ENCODE peak calls at places on chromosomes 2 and 18, in five cellular contexts. D is GM13977, J is substantia nigra, O is left colon, F is globus pallidus. K is an unnamed sample.
A peak's percentile ranks its signal among the peaks of the same experiment; 100 is the strongest.

GRCh38 chr2:165571477-165571876 is 102.0 kb downstream of the CSRNP3 start:
- DNase-seq in D (no peak), F (no peak), J (no peak), O (no peak), K (no peak)

GRCh38 chr18:66193394-66193793 is 410.5 kb downstream of the CDH19 start:
- DNase-seq in J (no peak), D (no peak), F (no peak), O (no peak), K (no peak)

GRCh38 chr2:26850565-26850964 is 2.6 kb downstream of the DPYSL5 start:
- DNase-seq in D (no peak), F (peak; percentile 54), O (no peak), J (no peak), K (no peak)

GRCh38 chr2:231321556-231322334 is 73.8 kb upstream of the B3GNT7 start:
- DNase-seq in O (peak; percentile 35), D (peak; percentile 38), J (no peak), F (peak; percentile 57), K (peak; percentile 63)

GRCh38 chr18:7626175-7626921 is 59.2 kb downstream of the PTPRM start:
- DNase-seq in O (no peak), D (no peak), J (no peak), F (no peak), K (no peak)

GRCh38 chr2:1632006-1632348 is 112.3 kb downstream of the PXDN start:
- DNase-seq in D (no peak), O (peak; percentile 57), J (no peak), F (no peak), K (no peak)

GRCh38 chr2:109324859-109325258 is 195.9 kb downstream of the SH3RF3 start:
- DNase-seq in O (no peak), J (no peak), D (no peak), F (no peak), K (no peak)

GRCh38 chr2:31125918-31126695 is 12.1 kb downstream of the GALNT14 start:
- DNase-seq in O (no peak), J (no peak), D (no peak), F (no peak), K (no peak)

K was measured in osteocyte.